ENCODE peak calls at places on chromosomes 13 and 19, in eight cellular contexts. K is upper lobe of right lung; H is hepatocyte; O is adrenal gland; P is spleen; F is CD8-positive, alpha-beta T cell; C is heart right ventricle; G is OCI-LY7. Z is an unnamed sample. For H3K4me1, the result is how much of the 10 kb centered on the place peaks cover.

GRCh38 chr19:21585491-21585890 is 80.1 kb downstream of the ZNF429 start:
- DNase-seq in K (no peak), P (no peak), O (no peak), F (no peak), H (no peak), G (no peak), C (no peak), Z (no peak)

GRCh38 chr13:113162783-113163685 is 4.6 kb downstream of the PROZ start:
- DNase-seq in C (no peak), F (no peak), G (no peak), K (no peak), O (no peak), P (no peak), H (peak), Z (peak)

GRCh38 chr19:53272044-53272443 is 4.5 kb upstream of the VN1R4 start:
- DNase-seq in P (no peak), C (no peak), K (no peak), H (no peak), G (no peak), O (no peak), F (no peak), Z (no peak)

GRCh38 chr13:73261739-73262216 is 203.0 kb downstream of the KLF5 start:
- DNase-seq in F (no peak), P (no peak), H (peak), O (no peak), C (no peak), G (no peak), K (no peak), Z (no peak)

GRCh38 chr19:42394751-42395150 is 4.7 kb upstream of the CNFN start:
- DNase-seq in F (no peak), K (no peak), H (no peak), G (no peak), O (no peak), P (no peak), C (no peak), Z (no peak)

GRCh38 chr19:43751466-43752220 is 3.1 kb downstream of the SMG9 start:
- DNase-seq in P (no peak), K (no peak), O (no peak), G (no peak), H (no peak), F (no peak), C (no peak), Z (no peak)

GRCh38 chr19:6710273-6711077 is 10.0 kb downstream of the C3 start:
- DNase-seq in O (no peak), F (no peak), P (peak), K (no peak), C (no peak), G (no peak), H (no peak), Z (no peak)

GRCh38 chr19:58558623-58559274 is 338 bp upstream of the UBE2M start:
- DNase-seq in P (peak), O (peak), K (peak), G (peak), H (peak), C (peak), F (peak), Z (peak)

GRCh38 chr13:47326061-47326460 is 429.2 kb upstream of the HTR2A start:
- DNase-seq in K (no peak), H (no peak), P (no peak), G (no peak), C (no peak), F (no peak), O (no peak), Z (no peak)

GRCh38 chr13:33250594-33250993 is 35.0 kb downstream of the STARD13 start:
- DNase-seq in P (no peak), F (no peak), O (no peak), H (no peak), G (no peak), C (no peak), K (no peak), Z (no peak)

GRCh38 chr13:98582947-98583346 is 6.0 kb upstream of the STK24 start:
- DNase-seq in G (no peak), O (no peak), K (no peak), H (no peak), P (no peak), F (no peak), C (no peak), Z (no peak)

DNA sequence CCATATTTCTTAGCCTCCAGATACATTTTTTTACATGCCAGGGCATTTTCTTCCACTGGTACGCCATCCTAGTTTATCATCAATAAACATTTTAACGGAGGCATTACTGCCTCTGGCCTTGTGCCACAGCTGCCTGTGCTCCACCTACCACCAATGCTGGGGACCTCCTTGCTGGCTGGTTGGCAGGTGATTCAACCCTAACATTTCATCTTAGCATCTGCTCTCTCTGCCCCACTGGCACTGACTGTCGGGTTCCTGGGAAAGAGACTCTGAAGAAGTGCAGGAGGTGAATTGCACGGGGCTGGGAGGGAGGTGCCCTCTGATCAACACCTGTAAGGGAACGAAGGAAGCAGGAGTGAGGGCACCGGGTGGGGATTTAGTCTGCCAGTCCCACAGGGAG is 51.4 kb upstream of the KCTD15 start:
- DNase-seq in H (no peak), G (no peak), O (no peak), P (no peak), K (no peak), F (no peak), C (no peak), Z (no peak)
- H3K4me1 ChIP-seq in H (under half), G (under half), O (under half), P (under half), K (under half), F (under half), C (under half), Z (under half)

GRCh38 chr13:90232291-90232690 is 1115.2 kb upstream of the MIR17HG start:
- DNase-seq in H (no peak), K (no peak), O (no peak), C (no peak), F (no peak), G (no peak), P (no peak), Z (no peak)

GRCh38 chr13:90237852-90238251 is 1109.6 kb upstream of the MIR17HG start:
- DNase-seq in P (no peak), K (no peak), C (no peak), F (no peak), H (no peak), O (no peak), G (no peak), Z (no peak)

GRCh38 chr13:90238433-90238832 is 1109.1 kb upstream of the MIR17HG start:
- DNase-seq in P (no peak), H (no peak), G (no peak), F (no peak), C (no peak), K (no peak), O (no peak), Z (no peak)

GRCh38 chr13:90230311-90230710 is 1117.2 kb upstream of the MIR17HG start:
- DNase-seq in P (peak), H (no peak), F (no peak), O (no peak), K (peak), G (no peak), C (no peak), Z (no peak)

DNA sequence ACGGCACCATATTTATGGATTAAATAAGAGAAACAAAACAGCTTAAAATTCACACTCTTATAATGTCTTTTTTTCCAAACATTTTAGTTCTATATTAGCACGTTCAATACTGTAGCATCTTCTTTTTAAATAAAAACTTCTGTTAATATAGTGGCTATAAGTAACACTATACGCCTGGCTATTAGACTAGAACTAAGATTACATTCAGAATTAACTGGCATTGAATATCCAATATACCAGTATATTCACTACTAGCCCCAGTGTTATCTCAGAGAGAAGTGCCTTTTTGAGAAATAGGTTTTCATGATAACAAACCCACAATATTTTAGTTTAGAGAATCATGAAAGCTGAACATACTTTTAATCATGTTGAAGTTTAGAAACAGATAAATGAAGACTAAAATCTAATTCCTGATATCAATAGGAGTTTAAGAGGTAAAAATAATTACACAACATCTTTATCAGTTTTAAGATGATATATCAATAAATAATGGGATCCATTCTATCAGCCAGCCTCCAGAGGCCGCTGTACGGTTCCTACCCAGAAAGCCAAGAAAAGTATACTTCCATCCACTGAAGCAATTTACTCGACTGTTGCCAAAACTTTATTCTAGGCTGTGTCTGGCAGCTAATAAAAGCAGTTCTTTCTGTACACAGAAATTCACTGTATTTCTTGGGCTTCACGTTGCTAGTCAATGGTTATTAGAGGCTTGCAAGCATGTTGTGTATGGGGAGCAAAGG is 1113.4 kb upstream of the MIR17HG start:
- DNase-seq in K (no peak), P (no peak), C (no peak), G (no peak), H (no peak), F (no peak), O (no peak), Z (no peak)
- TF ChIP-seq CTCF in K (no peak), P (no peak), C (no peak), G (peak), H (no peak), F (no peak), O (no peak), Z (no peak)

DNA sequence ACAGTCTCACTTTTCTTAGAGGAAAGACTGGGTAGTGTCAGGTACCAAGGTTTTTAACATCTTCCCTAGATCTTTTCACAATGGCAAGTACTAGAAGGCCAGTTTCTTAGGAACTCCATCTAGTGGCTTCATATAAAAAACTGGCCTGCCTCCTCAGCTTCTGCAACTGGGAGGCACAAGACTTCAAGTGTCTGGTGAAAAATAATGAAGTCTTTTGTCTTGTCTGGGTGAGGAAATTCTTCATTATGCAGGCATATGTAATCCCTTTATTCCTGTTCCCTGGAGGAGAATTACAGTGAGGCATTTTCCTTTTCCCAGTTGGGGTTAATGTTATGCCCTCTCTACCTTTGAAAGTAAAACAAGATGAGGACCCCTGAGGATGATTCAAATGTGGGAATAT is 300.5 kb downstream of the NALCN start:
- DNase-seq in F (no peak), K (no peak), O (no peak), C (no peak), G (no peak), P (no peak), H (peak), Z (no peak)
- H3K4me1 ChIP-seq in F (under half), K (under half), O (under half), C (under half), G (under half), P (under half), H (under half), Z (under half)

DNA sequence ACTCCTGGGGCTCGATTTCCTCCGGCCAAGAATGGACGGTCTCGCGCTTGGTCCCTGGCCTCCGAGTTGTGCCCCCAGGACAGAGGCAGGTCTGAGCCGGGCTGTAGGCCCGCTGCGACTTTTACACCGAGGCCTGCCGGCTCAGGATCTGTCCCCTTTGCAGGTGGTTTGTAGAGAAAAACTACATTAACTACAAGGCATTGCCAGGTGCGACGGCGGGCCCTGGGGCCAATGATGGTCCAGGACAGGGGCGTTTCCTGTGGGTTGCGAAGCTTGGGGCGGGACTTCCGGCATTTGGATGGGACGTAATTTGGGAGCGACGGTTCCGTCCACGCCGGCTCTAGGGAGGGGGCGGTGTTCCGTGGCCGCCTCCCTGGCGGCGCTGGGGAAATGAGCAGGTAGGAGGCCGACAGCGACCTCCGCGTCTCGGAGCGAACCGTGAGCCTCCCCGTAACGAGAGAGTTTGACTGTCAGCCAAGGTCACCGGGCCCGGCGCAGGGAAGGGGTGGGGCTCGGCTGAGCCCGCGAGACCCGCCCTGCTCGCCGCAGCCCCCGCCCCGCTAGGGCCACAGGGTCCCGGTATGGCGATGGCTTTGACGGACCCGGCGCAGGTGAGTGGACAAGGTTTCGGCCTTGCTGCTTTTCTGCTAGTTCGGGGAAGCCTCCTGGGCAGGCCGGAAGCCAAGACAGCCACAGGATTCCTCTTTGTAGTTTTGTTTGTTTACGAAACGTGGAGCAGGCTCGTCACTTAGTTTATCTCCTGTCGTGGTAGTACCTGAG is at the start of gene ZNF805:
- DNase-seq in P (peak), K (peak), F (peak), C (peak), O (peak), H (peak), G (peak), Z (peak)
- TF ChIP-seq CTCF in P (peak), K (no peak), F (no peak), C (no peak), O (no peak), H (no peak), G (no peak), Z (no peak)

GRCh38 chr13:46012404-46012803 is 40.1 kb downstream of the ZC3H13 start:
- DNase-seq in O (no peak), K (no peak), H (no peak), C (no peak), F (no peak), G (no peak), P (no peak), Z (no peak)
- H3K4me1 ChIP-seq in O (under half), K (under half), H (under half), C (under half), F (under half), G (under half), P (under half), Z (under half)

DNA sequence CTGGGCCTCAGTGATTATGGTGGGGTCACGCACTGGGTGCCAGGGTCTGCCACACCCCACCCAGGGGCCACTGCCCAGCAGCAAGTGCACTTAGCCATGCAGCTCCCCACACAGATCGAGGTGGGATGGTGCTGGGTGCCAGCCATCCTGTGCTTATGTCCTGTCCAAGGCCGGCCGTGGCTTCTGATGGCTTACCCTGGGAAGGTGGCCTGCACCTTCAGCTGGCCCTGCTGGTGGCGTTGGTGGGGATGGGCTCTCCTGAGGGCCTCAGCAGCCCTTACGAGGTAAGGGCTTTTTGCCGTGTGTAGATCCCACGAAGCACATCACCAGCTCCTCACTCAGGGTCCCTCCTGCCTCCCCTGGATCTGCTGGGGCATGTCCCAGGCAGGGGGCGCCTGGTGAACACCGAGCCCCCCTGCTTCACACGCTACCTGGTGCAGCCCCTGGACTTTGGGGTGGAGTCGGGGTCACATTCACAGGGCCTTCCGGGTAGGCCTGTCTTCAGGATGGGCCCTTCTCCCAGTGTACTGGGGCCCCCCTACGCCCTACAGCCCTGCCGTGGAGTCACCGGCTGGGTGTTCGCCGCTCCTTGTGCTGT is 46.6 kb downstream of the CRTC1 start:
- DNase-seq in P (no peak), K (no peak), C (no peak), G (no peak), H (no peak), F (no peak), O (no peak), Z (no peak)
- TF ChIP-seq CTCF in P (no peak), K (no peak), C (no peak), G (no peak), H (no peak), F (no peak), O (no peak), Z (no peak)

GRCh38 chr19:41327499-41328156 is 17.7 kb downstream of the CCDC97 start:
- DNase-seq in O (peak), C (peak), G (peak), H (no peak), F (peak), P (peak), K (peak), Z (no peak)
- H3K4me1 ChIP-seq in O (under half), C (half or more), G (half or more), H (half or more), F (half or more), P (half or more), K (half or more), Z (under half)

GRCh38 chr13:67421475-67421874 is 191.3 kb upstream of the PCDH9 start:
- DNase-seq in C (no peak), H (no peak), G (no peak), K (no peak), O (no peak), F (no peak), P (no peak), Z (no peak)

GRCh38 chr13:67410645-67411044 is 180.5 kb upstream of the PCDH9 start:
- DNase-seq in H (no peak), K (no peak), C (no peak), G (no peak), P (no peak), O (no peak), F (no peak), Z (no peak)

DNA sequence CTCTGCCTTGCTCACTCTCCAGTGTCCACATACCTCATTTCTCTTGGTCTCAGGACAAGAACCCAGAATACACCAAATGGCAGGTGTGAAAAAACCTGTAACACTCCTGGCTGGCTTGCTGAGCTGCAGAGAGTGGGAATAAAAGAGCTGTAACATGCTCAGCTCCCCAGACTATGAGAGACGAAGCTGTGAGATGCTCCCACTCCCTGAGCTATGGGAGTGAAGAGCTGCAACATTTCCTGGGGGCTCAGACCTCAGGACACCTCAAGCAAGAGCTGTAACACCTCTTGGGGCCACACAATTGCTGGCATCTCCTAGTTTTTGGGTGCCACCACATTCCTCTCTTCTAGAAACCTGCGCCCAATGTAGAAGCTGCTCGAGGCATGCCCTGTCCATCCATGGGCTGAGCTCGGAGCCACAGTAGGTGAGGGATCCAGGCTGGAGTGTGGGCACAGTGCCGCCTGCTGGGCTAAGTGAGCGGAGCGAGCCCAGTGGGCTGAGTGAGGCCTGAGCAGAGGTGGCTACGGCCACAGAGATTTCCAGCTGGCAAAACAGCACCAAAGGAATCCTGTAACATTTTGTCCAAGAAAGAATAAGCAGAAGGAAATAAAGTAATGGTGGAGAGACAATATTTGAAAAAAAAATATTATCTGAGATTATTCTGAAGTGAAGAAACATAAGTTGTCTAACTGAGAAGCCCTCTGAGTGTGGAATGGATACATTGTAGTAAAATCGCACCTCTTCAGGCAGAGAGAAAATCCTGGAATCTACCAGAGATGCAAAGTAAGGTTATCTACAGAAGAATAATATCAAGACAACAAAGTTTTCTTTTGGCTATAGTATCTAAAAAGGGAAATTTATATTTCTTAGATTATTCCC is 186.2 kb upstream of the PCDH9 start:
- DNase-seq in G (peak), C (no peak), P (no peak), K (peak), H (peak), O (no peak), F (no peak), Z (no peak)
- TF ChIP-seq CTCF in G (peak), C (peak), P (no peak), K (peak), H (peak), O (no peak), F (no peak), Z (no peak)

DNA sequence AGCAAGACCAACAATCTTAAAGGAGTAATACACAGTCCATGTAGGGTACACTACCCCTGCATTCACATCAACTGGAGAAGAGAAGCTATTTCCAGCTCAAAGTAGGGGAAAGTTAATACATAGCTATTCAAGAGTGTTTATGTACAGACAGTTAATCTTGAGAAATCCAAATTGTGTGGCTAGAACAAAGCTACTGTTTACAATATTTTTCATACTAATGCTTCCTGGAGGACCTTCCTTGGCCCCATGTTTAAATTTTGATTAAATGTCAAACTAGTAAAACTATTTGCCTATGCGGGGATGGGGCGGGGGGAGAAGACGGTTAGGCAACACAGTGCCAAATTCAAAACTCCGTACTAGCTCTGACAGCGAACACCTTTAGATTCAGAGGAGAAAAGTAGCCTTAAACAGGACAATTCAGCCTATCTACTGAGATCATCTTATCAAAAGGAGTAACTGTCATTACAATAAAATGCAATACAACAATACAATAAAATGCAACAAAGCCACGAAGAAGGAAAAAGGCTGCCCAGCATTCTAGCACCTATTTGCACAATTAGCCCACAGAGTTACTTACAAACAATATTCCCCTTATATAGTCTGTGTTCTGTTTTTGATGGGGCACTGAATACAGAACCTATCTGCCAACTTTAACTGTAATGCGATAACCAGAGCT is 29.1 kb downstream of the BRD4 start:
- DNase-seq in K (peak), C (no peak), H (no peak), O (no peak), G (no peak), P (no peak), F (no peak), Z (no peak)
- H3K4me1 ChIP-seq in K (half or more), C (half or more), H (under half), O (under half), G (half or more), P (half or more), F (half or more), Z (half or more)

Z was measured in ascending aorta.